ENCODE peak calls at places on chromosome 22, in five cellular contexts. One of them, this sample, is unnamed.

GRCh38 chr22:29886601-29887000 is 3.6 kb downstream of the MTMR3 start:
- DNase-seq in AG09319: no peak
- DNase-seq in IMR-90: no peak
- DNase-seq in colonic mucosa: no peak
- DNase-seq in coronary artery: no peak
- DNase-seq in this sample: no peak

GRCh38 chr22:20319041-20319744 is 667 bp downstream of the DGCR6L start:
- DNase-seq in colonic mucosa: no peak
- DNase-seq in coronary artery: peak
- DNase-seq in AG09319: no peak
- DNase-seq in IMR-90: no peak
- DNase-seq in this sample: no peak

GRCh38 chr22:44730034-44730433 is 22.3 kb upstream of the ARHGAP8 start:
- DNase-seq in colonic mucosa: no peak
- DNase-seq in IMR-90: no peak
- DNase-seq in coronary artery: no peak
- DNase-seq in AG09319: no peak
- DNase-seq in this sample: no peak

GRCh38 chr22:29570912-29571549 is 9.9 kb downstream of the NIPSNAP1 start:
- DNase-seq in IMR-90: no peak
- DNase-seq in coronary artery: no peak
- DNase-seq in AG09319: no peak
- DNase-seq in colonic mucosa: no peak
- DNase-seq in this sample: no peak

GRCh38 chr22:21707677-21708076 is 27.9 kb downstream of the YPEL1 start:
- DNase-seq in AG09319: no peak
- DNase-seq in IMR-90: peak
- DNase-seq in colonic mucosa: no peak
- DNase-seq in coronary artery: no peak
- DNase-seq in this sample: no peak

GRCh38 chr22:47095395-47096122 is 333.1 kb downstream of the TBC1D22A start:
- DNase-seq in colonic mucosa: no peak
- DNase-seq in AG09319: no peak
- DNase-seq in IMR-90: peak
- DNase-seq in coronary artery: no peak
- DNase-seq in this sample: no peak

GRCh38 chr22:45007247-45007945 is 2.4 kb downstream of the PHF21B start:
- DNase-seq in AG09319: no peak
- DNase-seq in IMR-90: peak
- DNase-seq in coronary artery: no peak
- DNase-seq in colonic mucosa: no peak
- DNase-seq in this sample: no peak

GRCh38 chr22:48943567-48944432 is 883.9 kb downstream of the BRD1 start:
- DNase-seq in colonic mucosa: peak
- DNase-seq in coronary artery: peak
- DNase-seq in AG09319: no peak
- DNase-seq in IMR-90: no peak
- DNase-seq in this sample: peak

GRCh38 chr22:27918351-27919221 is 470 bp downstream of the PITPNB start:
- DNase-seq in IMR-90: peak
- DNase-seq in coronary artery: peak
- DNase-seq in AG09319: no peak
- DNase-seq in colonic mucosa: peak
- DNase-seq in this sample: no peak

GRCh38 chr22:24429411-24430365 is 2.3 kb downstream of the ADORA2A start:
- DNase-seq in colonic mucosa: no peak
- DNase-seq in coronary artery: no peak
- DNase-seq in AG09319: no peak
- DNase-seq in IMR-90: peak
- DNase-seq in this sample: peak

GRCh38 chr22:29519996-29520395 is 33.6 kb downstream of the THOC5 start:
- DNase-seq in coronary artery: no peak
- DNase-seq in colonic mucosa: no peak
- DNase-seq in IMR-90: no peak
- DNase-seq in AG09319: no peak
- DNase-seq in this sample: no peak

GRCh38 chr22:24424901-24425775 is 2.3 kb upstream of the ADORA2A start:
- DNase-seq in colonic mucosa: no peak
- DNase-seq in coronary artery: no peak
- DNase-seq in AG09319: no peak
- DNase-seq in IMR-90: no peak
- DNase-seq in this sample: no peak

GRCh38 chr22:46064966-46065666 is 85.2 kb upstream of the PPARA start:
- DNase-seq in colonic mucosa: no peak
- DNase-seq in AG09319: no peak
- DNase-seq in coronary artery: peak
- DNase-seq in IMR-90: no peak
- DNase-seq in this sample: no peak

DNA sequence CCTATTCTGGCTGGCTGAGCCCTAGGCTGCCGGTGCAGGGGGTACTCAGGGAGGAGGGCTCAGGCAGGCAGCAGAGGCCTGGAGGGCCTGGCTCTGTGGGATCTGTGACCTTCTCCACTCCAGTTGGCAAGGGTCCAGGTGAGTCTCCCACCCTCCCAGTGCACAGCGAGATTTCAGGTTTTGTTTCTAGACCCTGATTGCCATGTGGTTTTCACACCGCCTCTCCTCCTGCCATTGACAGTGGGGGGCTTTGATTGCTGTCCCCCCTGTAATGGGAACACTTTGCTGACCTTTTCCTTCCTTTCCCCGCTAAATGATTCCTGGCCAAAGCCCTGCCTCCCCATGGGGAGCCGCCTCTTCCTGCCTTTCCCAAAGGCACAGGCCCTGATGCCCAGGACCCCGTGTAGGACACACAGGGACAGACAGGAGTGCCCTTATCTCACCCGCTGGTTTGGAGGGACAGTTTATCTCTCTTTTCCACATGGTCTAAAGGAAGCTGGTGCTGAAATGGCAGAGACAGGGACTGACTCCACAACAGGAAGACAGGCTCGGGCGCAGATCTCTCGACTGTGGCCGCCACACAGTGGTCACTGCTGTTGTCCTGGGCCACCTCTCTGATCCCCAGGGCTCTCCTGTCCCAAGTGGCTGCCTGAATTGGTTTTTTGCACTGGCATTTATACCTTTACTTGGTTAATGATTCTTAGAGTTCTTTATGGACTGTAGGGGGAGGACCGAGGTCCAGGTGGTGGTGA is 43.4 kb downstream of the BCR start:
- DNase-seq in coronary artery: no peak
- DNase-seq in colonic mucosa: peak
- DNase-seq in IMR-90: no peak
- DNase-seq in AG09319: no peak
- DNase-seq in this sample: no peak
- TF ChIP-seq CTCF in coronary artery: no peak
- TF ChIP-seq CTCF in colonic mucosa: no peak
- TF ChIP-seq CTCF in IMR-90: no peak
- TF ChIP-seq CTCF in AG09319: no peak
- TF ChIP-seq CTCF in this sample: no peak

GRCh38 chr22:33464698-33465097 is 406.5 kb upstream of the SYN3 start:
- DNase-seq in AG09319: no peak
- DNase-seq in IMR-90: no peak
- DNase-seq in coronary artery: no peak
- DNase-seq in colonic mucosa: no peak
- DNase-seq in this sample: no peak

GRCh38 chr22:33470456-33470855 is 412.3 kb upstream of the SYN3 start:
- DNase-seq in AG09319: no peak
- DNase-seq in IMR-90: no peak
- DNase-seq in coronary artery: no peak
- DNase-seq in colonic mucosa: no peak
- DNase-seq in this sample: no peak

GRCh38 chr22:33467067-33467466 is 408.9 kb upstream of the SYN3 start:
- DNase-seq in IMR-90: no peak
- DNase-seq in coronary artery: no peak
- DNase-seq in colonic mucosa: no peak
- DNase-seq in AG09319: no peak
- DNase-seq in this sample: no peak

GRCh38 chr22:33465554-33465953 is 407.4 kb upstream of the SYN3 start:
- DNase-seq in coronary artery: no peak
- DNase-seq in colonic mucosa: no peak
- DNase-seq in IMR-90: no peak
- DNase-seq in AG09319: no peak
- DNase-seq in this sample: no peak

DNA sequence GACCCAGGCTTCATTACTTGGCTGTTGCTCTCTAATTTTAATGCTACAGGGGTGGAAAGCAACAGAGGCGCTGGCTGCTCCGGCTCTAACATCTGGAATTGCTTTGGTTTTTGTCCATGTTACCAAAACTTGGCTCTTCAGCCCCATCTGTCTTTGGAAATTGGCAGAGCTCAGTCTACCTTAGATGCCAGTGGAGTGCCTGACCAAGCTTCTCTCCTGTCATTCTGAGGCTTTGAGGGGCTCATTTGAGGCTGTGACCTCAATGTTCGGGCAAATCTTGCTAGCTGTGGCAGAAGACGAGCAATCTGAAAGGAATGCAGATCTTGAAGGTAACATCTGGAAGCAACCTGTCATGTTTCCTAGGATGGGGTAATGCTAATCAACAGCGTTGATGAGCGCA is 409.5 kb upstream of the SYN3 start:
- DNase-seq in AG09319: peak
- DNase-seq in coronary artery: no peak
- DNase-seq in colonic mucosa: no peak
- DNase-seq in IMR-90: no peak
- DNase-seq in this sample: no peak
- TF ChIP-seq CTCF in AG09319: peak
- TF ChIP-seq CTCF in coronary artery: no peak
- TF ChIP-seq CTCF in colonic mucosa: no peak
- TF ChIP-seq CTCF in IMR-90: peak
- TF ChIP-seq CTCF in this sample: peak

GRCh38 chr22:17267661-17268330 is 48.6 kb upstream of the ADA2 start:
- DNase-seq in colonic mucosa: no peak
- DNase-seq in coronary artery: no peak
- DNase-seq in AG09319: no peak
- DNase-seq in IMR-90: no peak
- DNase-seq in this sample: no peak

GRCh38 chr22:17269607-17270261 is 50.5 kb upstream of the ADA2 start:
- DNase-seq in colonic mucosa: peak
- DNase-seq in coronary artery: no peak
- DNase-seq in IMR-90: no peak
- DNase-seq in AG09319: no peak
- DNase-seq in this sample: no peak

GRCh38 chr22:17266261-17266971 is 47.2 kb upstream of the ADA2 start:
- DNase-seq in AG09319: no peak
- DNase-seq in IMR-90: no peak
- DNase-seq in coronary artery: no peak
- DNase-seq in colonic mucosa: peak
- DNase-seq in this sample: no peak

GRCh38 chr22:17269224-17269606 is 50.0 kb upstream of the ADA2 start:
- DNase-seq in coronary artery: no peak
- DNase-seq in colonic mucosa: no peak
- DNase-seq in IMR-90: no peak
- DNase-seq in AG09319: no peak
- DNase-seq in this sample: no peak

GRCh38 chr22:17268501-17269223 is 49.4 kb upstream of the ADA2 start:
- DNase-seq in coronary artery: no peak
- DNase-seq in colonic mucosa: no peak
- DNase-seq in AG09319: no peak
- DNase-seq in IMR-90: no peak
- DNase-seq in this sample: no peak
- TF ChIP-seq CTCF in coronary artery: no peak
- TF ChIP-seq CTCF in colonic mucosa: no peak
- TF ChIP-seq CTCF in AG09319: no peak
- TF ChIP-seq CTCF in IMR-90: no peak
- TF ChIP-seq CTCF in this sample: peak

GRCh38 chr22:50070366-50070765 is 12.3 kb upstream of the TTLL8 start:
- DNase-seq in IMR-90: no peak
- DNase-seq in colonic mucosa: no peak
- DNase-seq in AG09319: no peak
- DNase-seq in coronary artery: no peak
- DNase-seq in this sample: no peak

GRCh38 chr22:50072714-50073538 is 12.3 kb downstream of the MLC1 start:
- DNase-seq in AG09319: no peak
- DNase-seq in IMR-90: no peak
- DNase-seq in colonic mucosa: no peak
- DNase-seq in coronary artery: no peak
- DNase-seq in this sample: no peak

GRCh38 chr22:50072167-50072555 is 13.1 kb downstream of the MLC1 start:
- DNase-seq in colonic mucosa: no peak
- DNase-seq in IMR-90: no peak
- DNase-seq in coronary artery: no peak
- DNase-seq in AG09319: no peak
- DNase-seq in this sample: peak

GRCh38 chr22:50074056-50074455 is 11.2 kb downstream of the MLC1 start:
- DNase-seq in AG09319: no peak
- DNase-seq in coronary artery: no peak
- DNase-seq in colonic mucosa: no peak
- DNase-seq in IMR-90: no peak
- DNase-seq in this sample: no peak

GRCh38 chr22:50071432-50072166 is 13.5 kb upstream of the TTLL8 start:
- DNase-seq in coronary artery: no peak
- DNase-seq in AG09319: no peak
- DNase-seq in IMR-90: no peak
- DNase-seq in colonic mucosa: no peak
- DNase-seq in this sample: peak
- TF ChIP-seq CTCF in coronary artery: no peak
- TF ChIP-seq CTCF in AG09319: no peak
- TF ChIP-seq CTCF in IMR-90: no peak
- TF ChIP-seq CTCF in colonic mucosa: no peak
- TF ChIP-seq CTCF in this sample: no peak

GRCh38 chr22:22810018-22810427 is 77.6 kb upstream of the IGLL5 start:
- DNase-seq in colonic mucosa: no peak
- DNase-seq in AG09319: no peak
- DNase-seq in coronary artery: no peak
- DNase-seq in IMR-90: peak
- DNase-seq in this sample: no peak
- TF ChIP-seq CTCF in colonic mucosa: peak
- TF ChIP-seq CTCF in AG09319: no peak
- TF ChIP-seq CTCF in coronary artery: no peak
- TF ChIP-seq CTCF in IMR-90: peak
- TF ChIP-seq CTCF in this sample: peak

DNA sequence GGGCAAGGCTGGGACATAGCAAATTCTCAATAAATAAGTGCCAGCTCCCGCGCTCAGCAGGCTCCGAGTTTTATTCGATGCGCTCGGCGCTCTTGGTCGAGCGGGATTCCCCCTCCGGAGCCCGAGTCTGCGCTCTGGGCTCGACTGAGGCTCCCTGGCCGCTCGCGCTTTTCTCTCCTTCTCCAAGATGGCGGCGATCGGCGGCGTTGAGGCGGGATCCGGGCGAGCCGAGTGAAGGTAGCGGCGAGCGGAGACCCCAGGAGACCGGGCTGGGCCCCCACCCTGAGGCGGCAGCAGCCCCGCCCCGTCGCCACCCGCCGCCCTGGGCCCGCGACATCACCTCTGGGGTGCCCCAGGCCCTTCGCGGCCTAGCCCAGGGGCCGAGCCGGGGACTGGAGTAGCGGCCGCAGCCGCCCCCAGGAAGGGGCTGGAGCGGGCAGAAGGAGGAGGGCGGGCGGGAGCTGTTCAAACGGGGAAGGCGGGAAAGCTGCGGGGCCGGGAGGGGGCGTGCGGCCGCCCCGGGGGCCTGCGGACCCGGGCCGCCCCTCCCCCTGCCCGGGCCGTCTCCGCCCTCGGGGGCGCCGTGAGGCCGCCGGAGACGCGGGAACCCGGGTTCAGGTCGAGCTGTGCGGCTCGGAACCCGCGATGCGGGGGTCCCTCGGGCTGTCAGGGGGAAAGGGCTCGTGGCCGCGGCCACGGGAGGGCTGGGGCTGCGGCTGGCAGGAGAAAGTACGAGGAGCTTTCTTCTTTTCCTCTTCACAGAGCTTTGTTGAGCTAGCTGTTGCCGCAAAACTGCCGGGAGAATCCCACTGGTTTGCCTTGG is at the start of gene HMGXB4:
- DNase-seq in coronary artery: peak
- DNase-seq in colonic mucosa: peak
- DNase-seq in IMR-90: peak
- DNase-seq in AG09319: peak
- DNase-seq in this sample: peak
- TF ChIP-seq CTCF in coronary artery: no peak
- TF ChIP-seq CTCF in colonic mucosa: no peak
- TF ChIP-seq CTCF in IMR-90: peak
- TF ChIP-seq CTCF in AG09319: no peak
- TF ChIP-seq CTCF in this sample: peak